ENCODE peak calls at places on chromosome 13, in four cellular contexts. J is activated effector memory CD4-positive, alpha-beta T cell treated with Interleukin-2 at 50 U/mL for 16 hours; Z is NCI-H1436; G is hepatocyte. P is an unnamed sample.

GRCh38 chr13:87128006-87128405 is 543.2 kb upstream of the SLITRK5 start:
- DNase-seq in Z (no peak), G (no peak), J (no peak), P (no peak)

GRCh38 chr13:112208656-112209055 is 141.7 kb downstream of the SOX1 start:
- DNase-seq in Z (no peak), J (no peak), G (no peak), P (no peak)

GRCh38 chr13:66014757-66015156 is 1215.4 kb downstream of the PCDH9 start:
- DNase-seq in G (no peak), J (no peak), Z (no peak), P (no peak)

GRCh38 chr13:52085416-52085815 is 43.5 kb downstream of the NEK5 start:
- DNase-seq in J (no peak), Z (no peak), G (peak; percentile 48), P (no peak)

GRCh38 chr13:63700366-63700765 is 2284.7 kb upstream of the PCDH20 start:
- DNase-seq in J (no peak), Z (no peak), G (no peak), P (no peak)

GRCh38 chr13:97506511-97506910 is 72.5 kb downstream of the RAP2A start:
- DNase-seq in G (peak; percentile 46), J (no peak), Z (no peak), P (no peak)

GRCh38 chr13:100306042-100306441 is 217.1 kb downstream of the PCCA start:
- DNase-seq in J (no peak), Z (peak; percentile 8), G (no peak), P (peak; percentile 14)

GRCh38 chr13:79987761-79988160 is 353.2 kb downstream of the SPRY2 start:
- DNase-seq in Z (no peak), J (no peak), G (no peak), P (no peak)

GRCh38 chr13:28408235-28408848 is 86.6 kb downstream of the FLT1 start:
- DNase-seq in Z (no peak), J (no peak), G (peak; percentile 50), P (no peak)

GRCh38 chr13:61339054-61339621 is 76.5 kb downstream of the PCDH20 start:
- DNase-seq in G (no peak), Z (no peak), J (no peak), P (no peak)

GRCh38 chr13:44022196-44022595 is 142.5 kb downstream of the LACC1 start:
- DNase-seq in G (no peak), Z (no peak), J (no peak), P (no peak)

GRCh38 chr13:114131581-114132418 is 623 bp downstream of the RASA3 start:
- DNase-seq in G (no peak), Z (no peak), J (peak; percentile 26), P (no peak)

GRCh38 chr13:80716610-80717081 is 375.7 kb upstream of the SPRY2 start:
- DNase-seq in Z (peak; percentile 33), J (no peak), G (peak; percentile 60), P (no peak)

GRCh38 chr13:33490461-33491327 is 205.1 kb upstream of the STARD13 start:
- DNase-seq in J (no peak), G (no peak), Z (no peak), P (no peak)

GRCh38 chr13:28337196-28338045 is 157.5 kb downstream of the FLT1 start:
- DNase-seq in J (no peak), G (no peak), Z (no peak), P (no peak)

GRCh38 chr13:41909524-41909923 is 51.4 kb downstream of the VWA8 start:
- DNase-seq in G (no peak), Z (no peak), J (no peak), P (no peak)

GRCh38 chr13:20006206-20006605 is 47.7 kb downstream of the ZMYM2 start:
- DNase-seq in G (no peak), Z (no peak), J (no peak), P (no peak)

GRCh38 chr13:90867336-90867683 is 480.2 kb upstream of the MIR17HG start:
- DNase-seq in Z (peak; percentile 24), G (peak; percentile 82), J (no peak), P (peak; percentile 74)

GRCh38 chr13:113882716-113883115 is 18.8 kb upstream of the GAS6 start:
- DNase-seq in G (no peak), Z (no peak), J (no peak), P (no peak)

GRCh38 chr13:42047561-42048322 is 706 bp upstream of the DGKH start:
- DNase-seq in G (peak; percentile 61), Z (no peak), J (peak; percentile 20), P (peak; percentile 18)

GRCh38 chr13:36131215-36131930 is at the start of gene DCLK1:
- DNase-seq in G (peak; percentile 60), Z (peak; percentile 9), J (no peak), P (peak; percentile 19)

GRCh38 chr13:36718686-36719085 is 44.9 kb downstream of the SERTM1 start:
- DNase-seq in Z (no peak), J (no peak), G (peak; percentile 65), P (no peak)

GRCh38 chr13:27007166-27007565 is 164.4 kb downstream of the USP12 start:
- DNase-seq in J (no peak), G (no peak), Z (no peak), P (no peak)

GRCh38 chr13:99307648-99308339 is 595 bp upstream of the GPR183 start:
- DNase-seq in Z (no peak), J (no peak), G (peak; percentile 63), P (no peak)

GRCh38 chr13:50344717-50345116 is 329.5 kb downstream of the KCNRG start:
- DNase-seq in Z (no peak), G (no peak), J (no peak), P (no peak)

GRCh38 chr13:91017669-91018053 is 329.8 kb upstream of the MIR17HG start:
- DNase-seq in Z (no peak), J (no peak), G (peak; percentile 18), P (no peak)

GRCh38 chr13:95391325-95391724 is 90.1 kb upstream of the ABCC4 start:
- DNase-seq in J (no peak), G (no peak), Z (no peak), P (no peak)

GRCh38 chr13:48478401-48478800 is 54.5 kb downstream of the RCBTB2 start:
- DNase-seq in G (no peak), J (no peak), Z (no peak), P (no peak)

GRCh38 chr13:82878536-82878935 is 1003.7 kb downstream of the SLITRK1 start:
- DNase-seq in Z (peak; percentile 85), J (no peak), G (no peak), P (no peak)

GRCh38 chr13:46575843-46576242 is 22.9 kb downstream of the LRCH1 start:
- DNase-seq in G (no peak), J (no peak), Z (no peak), P (no peak)

GRCh38 chr13:26919311-26919710 is 158.7 kb upstream of the GPR12 start:
- DNase-seq in Z (no peak), G (no peak), J (no peak), P (no peak)

GRCh38 chr13:103839460-103839859 is 773.2 kb upstream of the SLC10A2 start:
- DNase-seq in G (no peak), J (no peak), Z (peak; percentile 28), P (no peak)

GRCh38 chr13:30114586-30115256 is 192.6 kb downstream of the KATNAL1 start:
- DNase-seq in G (peak; percentile 95), J (peak; percentile 89), Z (peak; percentile 36), P (peak; percentile 67)

GRCh38 chr13:97226788-97227627 is 4.9 kb downstream of the MBNL2 start:
- DNase-seq in G (peak; percentile 41), J (peak; percentile 15), Z (peak; percentile 47), P (no peak)

GRCh38 chr13:107370036-107370785 is 802.3 kb upstream of the ARGLU1 start:
- DNase-seq in J (no peak), G (no peak), Z (no peak), P (no peak)

P was measured in NCI-H2227 treated with DMSO at 0.1 percent for 48 hours.